ENCODE peak calls at places on chromosomes 11 and 22, in nine cellular contexts. X is Panc1, M is transverse colon, V is HL-60, E is GM23338, H is GM12891, C is esophagus muscularis mucosa, P is HCT116, Y is stomach. N is an unnamed sample.
A peak's percentile ranks its signal among the peaks of the same experiment; 100 is the strongest.

GRCh38 chr11:122202951-122203456 is 87.0 kb upstream of the BLID start:
- DNase-seq in M (peak; percentile 40), P (peak; percentile 81), V (peak; percentile 43), X (no peak), H (peak; percentile 43), E (peak; percentile 86), Y (peak; percentile 66), C (peak; percentile 94), N (peak; percentile 74)

GRCh38 chr11:111157571-111157970 is 88.0 kb upstream of the POU2AF2 start:
- DNase-seq in X (no peak), Y (no peak), V (no peak), P (no peak), E (no peak), H (no peak), M (no peak), C (no peak), N (no peak)

GRCh38 chr11:84819561-84819960 is 807.6 kb downstream of the DLG2 start:
- DNase-seq in C (no peak), E (no peak), Y (no peak), P (no peak), X (no peak), V (no peak), H (no peak), M (no peak), N (no peak)

GRCh38 chr11:69311767-69312385 is 17.9 kb downstream of the MYEOV start:
- DNase-seq in V (peak; percentile 81), E (no peak), P (no peak), X (no peak), Y (no peak), H (no peak), C (no peak), M (no peak), N (no peak)

GRCh38 chr11:67406969-67407699 is 3.3 kb downstream of the TBC1D10C start:
- DNase-seq in X (no peak), Y (no peak), E (no peak), H (no peak), C (no peak), P (no peak), M (no peak), V (no peak), N (no peak)

GRCh38 chr11:7480132-7480531 is 5.2 kb upstream of the OLFML1 start:
- DNase-seq in M (no peak), P (no peak), C (no peak), E (no peak), X (no peak), Y (no peak), H (no peak), V (no peak), N (no peak)

GRCh38 chr22:33515733-33516297 is 404.5 kb downstream of the LARGE1 start:
- DNase-seq in M (no peak), E (no peak), C (no peak), Y (peak; percentile 65), X (no peak), H (no peak), P (no peak), V (no peak), N (no peak)

GRCh38 chr22:47597041-47597440 is 834.6 kb downstream of the TBC1D22A start:
- DNase-seq in Y (no peak), V (no peak), P (no peak), E (no peak), X (no peak), H (no peak), M (no peak), C (peak; percentile 57), N (no peak)

GRCh38 chr11:24239016-24239720 is 257.7 kb upstream of the LUZP2 start:
- DNase-seq in M (no peak), X (no peak), C (no peak), H (no peak), E (no peak), P (no peak), Y (no peak), V (no peak), N (no peak)

GRCh38 chr22:41862530-41863266 is 29.8 kb downstream of the SREBF2 start:
- DNase-seq in M (no peak), P (no peak), E (no peak), V (no peak), H (no peak), X (no peak), Y (no peak), C (no peak), N (no peak)

GRCh38 chr11:120834686-120835225 is 189.1 kb upstream of the TBCEL start:
- DNase-seq in Y (no peak), M (no peak), E (no peak), H (no peak), X (no peak), C (no peak), V (no peak), P (no peak), N (no peak)

GRCh38 chr11:120505801-120506425 is 5.6 kb upstream of the GRIK4 start:
- DNase-seq in E (no peak), P (no peak), H (no peak), C (no peak), M (no peak), X (no peak), V (no peak), Y (no peak), N (no peak)

GRCh38 chr11:71236836-71237475 is 15.4 kb downstream of the SHANK2 start:
- DNase-seq in X (no peak), P (no peak), C (no peak), E (no peak), M (no peak), H (no peak), V (no peak), Y (no peak), N (no peak)

GRCh38 chr11:125299061-125299616 is 134.6 kb downstream of the PKNOX2 start:
- DNase-seq in M (no peak), E (no peak), P (no peak), H (no peak), Y (no peak), C (no peak), V (no peak), X (no peak), N (no peak)

GRCh38 chr22:38262051-38262795 is 10.6 kb downstream of the TMEM184B start:
- DNase-seq in C (no peak), H (no peak), V (peak; percentile 57), E (peak; percentile 85), P (no peak), X (no peak), M (peak; percentile 78), Y (peak; percentile 71), N (peak; percentile 68)

GRCh38 chr22:39278040-39278439 is 33.3 kb upstream of the PDGFB start:
- DNase-seq in Y (no peak), E (peak; percentile 38), P (no peak), X (no peak), C (no peak), V (no peak), H (no peak), M (no peak), N (no peak)
- TF ChIP-seq POLR2AphosphoS5 in Y (no peak), E (no peak), P (no peak), X (no peak), C (no peak), V (no peak), H (no peak), M (no peak), N (no peak)

GRCh38 chr11:123209591-123209990 is 14.5 kb upstream of the CLMP start:
- DNase-seq in C (no peak), Y (no peak), E (no peak), H (peak; percentile 34), P (no peak), M (no peak), V (no peak), X (no peak), N (no peak)

GRCh38 chr11:123203934-123204333 is 8.9 kb upstream of the CLMP start:
- DNase-seq in E (no peak), V (no peak), H (no peak), X (no peak), P (no peak), C (no peak), Y (no peak), M (no peak), N (no peak)

GRCh38 chr11:123203471-123203870 is 8.4 kb upstream of the CLMP start:
- DNase-seq in P (no peak), Y (no peak), X (no peak), C (no peak), M (no peak), V (no peak), H (no peak), E (no peak), N (no peak)

GRCh38 chr11:123202723-123203122 is 7.7 kb upstream of the CLMP start:
- DNase-seq in V (no peak), X (no peak), P (no peak), C (no peak), M (no peak), E (no peak), Y (no peak), H (no peak), N (no peak)

DNA sequence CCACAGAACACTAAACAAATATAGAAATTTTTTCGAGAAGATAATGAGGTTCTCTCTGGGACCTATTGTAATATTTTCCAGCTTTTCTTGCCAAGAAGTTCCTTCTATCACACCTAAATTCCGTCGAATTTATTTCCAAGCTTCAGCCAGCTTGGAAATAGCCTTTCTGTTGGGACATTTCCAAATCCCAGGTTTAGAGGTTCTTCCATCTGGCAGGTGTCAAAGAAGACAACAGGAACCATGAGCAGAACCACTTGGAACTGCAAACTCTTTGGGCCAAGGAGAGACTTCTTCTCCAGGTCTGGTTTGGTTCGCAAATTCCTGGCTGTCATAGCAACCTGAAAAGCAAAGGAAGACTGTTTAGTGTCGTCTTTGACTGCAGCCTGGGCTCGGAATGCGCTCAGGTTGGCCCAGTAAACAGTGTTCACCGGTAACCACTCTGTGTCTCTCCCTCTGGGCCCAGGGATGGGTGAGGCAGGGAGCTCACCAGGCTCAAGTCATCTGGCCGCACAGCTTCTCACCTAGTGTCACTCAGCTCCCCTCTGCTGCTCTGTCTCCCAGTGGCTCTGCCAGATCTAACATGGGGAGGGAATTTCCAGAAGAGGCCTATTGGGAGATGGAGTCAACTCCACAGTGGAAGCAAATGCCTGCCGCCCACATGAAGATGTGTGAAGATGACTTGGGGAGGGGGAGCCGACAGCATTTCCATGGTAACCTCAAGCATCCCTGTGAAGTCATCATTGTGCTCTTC is 11.8 kb upstream of the CLMP start:
- DNase-seq in C (no peak), V (no peak), P (no peak), E (peak; percentile 84), H (no peak), M (no peak), X (no peak), Y (no peak), N (no peak)
- TF ChIP-seq POLR2AphosphoS5 in C (peak; percentile 87), V (no peak), P (no peak), E (no peak), H (no peak), M (peak; percentile 59), X (no peak), Y (no peak), N (peak; percentile 14)

DNA sequence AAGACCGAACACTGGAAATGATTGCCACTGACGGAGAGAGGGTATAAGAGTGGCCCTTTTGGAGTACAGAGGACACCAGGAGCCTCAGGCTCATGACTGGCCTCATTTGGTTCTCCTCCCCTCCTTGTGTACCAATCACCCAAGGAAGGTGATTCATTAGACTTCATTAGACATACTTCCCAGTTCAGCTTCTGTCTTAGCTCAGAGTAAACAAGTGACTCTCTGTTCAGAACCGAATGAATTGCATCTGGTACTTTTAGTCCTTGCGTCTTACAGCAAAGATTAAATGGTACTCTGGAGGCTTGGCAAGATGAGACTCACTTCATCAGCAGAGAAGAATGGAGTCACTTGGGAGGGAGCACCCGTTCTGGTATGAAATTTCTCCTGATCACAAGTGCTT is 75.2 kb downstream of the ZNRF3 start:
- DNase-seq in M (no peak), X (no peak), Y (no peak), P (no peak), C (no peak), V (no peak), H (no peak), E (no peak), N (no peak)
- TF ChIP-seq POLR2AphosphoS5 in M (peak; percentile 52), X (no peak), Y (peak; percentile 59), P (no peak), C (peak; percentile 40), V (no peak), H (no peak), E (no peak), N (no peak)

GRCh38 chr22:19942071-19942885 is 660 bp upstream of the TXNRD2 start:
- DNase-seq in P (no peak), V (peak; percentile 74), E (no peak), Y (no peak), M (no peak), C (no peak), X (no peak), H (no peak), N (no peak)
- TF ChIP-seq POLR2AphosphoS5 in P (no peak), V (peak; percentile 73), E (no peak), Y (no peak), M (no peak), C (no peak), X (no peak), H (no peak), N (no peak)